ENCODE peak calls at places on chromosomes 13 and 19, in six cellular contexts. D, G, C, S, T and L are unnamed samples.

GRCh38 chr13:112572408-112572807 is 15.5 kb downstream of the TUBGCP3 start:
- DNase-seq in T (no peak), G (no peak), C (peak; percentile 59), S (no peak), D (no peak), L (no peak)

GRCh38 chr19:32637480-32637879 is 37.5 kb downstream of the ANKRD27 start:
- DNase-seq in D (no peak), T (no peak), G (no peak), S (no peak), C (no peak), L (no peak)

GRCh38 chr13:71240906-71241305 is 626.1 kb downstream of the DACH1 start:
- DNase-seq in S (no peak), G (no peak), T (peak; percentile 35), D (no peak), C (peak; percentile 59), L (no peak)

GRCh38 chr13:95258619-95259194 is 42.5 kb downstream of the ABCC4 start:
- DNase-seq in S (no peak), D (no peak), C (no peak), T (no peak), G (no peak), L (no peak)

GRCh38 chr19:19224852-19225494 is 13.2 kb downstream of the NCAN start:
- DNase-seq in S (no peak), T (no peak), D (no peak), G (no peak), C (peak; percentile 59), L (peak; percentile 25)

GRCh38 chr19:42081584-42082258 is 5.8 kb downstream of the ZNF574 start:
- DNase-seq in S (no peak), T (peak; percentile 57), C (peak; percentile 52), G (no peak), D (no peak), L (no peak)

GRCh38 chr19:3176715-3177501 is 1.7 kb upstream of the S1PR4 start:
- DNase-seq in C (peak; percentile 33), D (peak; percentile 88), S (no peak), G (no peak), T (no peak), L (peak; percentile 91)

GRCh38 chr19:30630289-30631034 is 258.3 kb downstream of the ZNF536 start:
- DNase-seq in S (no peak), T (peak; percentile 73), D (no peak), G (no peak), C (no peak), L (no peak)

GRCh38 chr19:4108767-4109625 is 14.9 kb downstream of the MAP2K2 start:
- DNase-seq in C (no peak), G (no peak), T (no peak), S (no peak), D (no peak), L (no peak)

GRCh38 chr19:30664358-30665058 is 292.3 kb downstream of the ZNF536 start:
- DNase-seq in T (peak; percentile 51), D (peak; percentile 31), S (no peak), G (peak; percentile 24), C (peak; percentile 24), L (no peak)

DNA sequence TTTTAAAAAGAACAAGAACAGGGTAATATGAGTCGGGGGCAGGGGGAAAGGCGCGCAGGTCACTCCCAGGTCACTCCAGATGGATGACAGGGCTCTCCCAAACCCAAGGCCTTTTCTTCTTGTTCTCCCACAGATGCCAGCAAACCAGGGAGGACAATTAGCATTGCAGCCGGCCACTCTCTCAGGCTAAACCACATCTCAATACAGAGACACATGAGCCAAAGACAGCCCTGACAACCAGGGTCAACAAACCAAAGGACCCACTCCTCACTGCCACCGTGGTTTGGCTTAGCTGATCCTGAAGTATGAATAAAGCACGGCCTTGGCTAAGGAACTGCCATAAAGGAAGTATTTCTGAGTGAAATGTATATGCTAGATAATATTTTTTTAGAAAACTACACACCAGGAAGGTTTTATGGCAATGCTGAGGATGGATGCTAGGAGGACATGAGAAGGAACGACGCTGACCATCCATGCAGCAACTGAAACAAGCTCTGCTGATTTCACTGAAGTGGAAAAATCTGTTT is 47.2 kb downstream of the LATS2 start:
- DNase-seq in C (no peak), D (no peak), G (no peak), S (no peak), T (no peak), L (no peak)
- H3K27ac ChIP-seq in C (peak overlapping the region; percentile 88), D (no peak overlapping the region), G (peak overlapping the region; percentile 65), S (peak overlapping the region; percentile 62), T (peak overlapping the region; percentile 73), L (no peak overlapping the region)

DNA sequence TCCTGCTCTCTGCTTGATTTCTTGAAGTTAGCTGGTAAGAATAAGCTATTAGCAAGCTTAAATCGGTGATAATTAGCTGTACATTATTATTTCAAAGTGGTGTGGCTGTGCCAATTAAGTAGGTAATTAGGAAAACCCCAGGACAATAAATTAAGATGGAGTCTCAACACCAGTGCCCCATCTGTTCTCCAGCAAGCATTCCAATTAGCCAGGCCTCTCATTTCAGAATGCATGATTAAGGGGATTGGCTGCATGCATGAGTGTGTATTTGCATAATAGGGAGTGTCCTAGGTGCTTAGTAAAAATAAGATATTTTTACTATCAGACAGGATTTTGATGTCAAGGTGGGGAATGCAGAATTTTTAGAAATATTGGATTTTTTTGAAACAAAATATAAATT is 342.4 kb downstream of the GPC5 start:
- DNase-seq in S (no peak), G (no peak), T (no peak), D (no peak), C (no peak), L (no peak)
- H3K27ac ChIP-seq in S (no peak overlapping the region), G (no peak overlapping the region), T (peak overlapping the region; percentile 43), D (no peak overlapping the region), C (no peak overlapping the region), L (no peak overlapping the region)

DNA sequence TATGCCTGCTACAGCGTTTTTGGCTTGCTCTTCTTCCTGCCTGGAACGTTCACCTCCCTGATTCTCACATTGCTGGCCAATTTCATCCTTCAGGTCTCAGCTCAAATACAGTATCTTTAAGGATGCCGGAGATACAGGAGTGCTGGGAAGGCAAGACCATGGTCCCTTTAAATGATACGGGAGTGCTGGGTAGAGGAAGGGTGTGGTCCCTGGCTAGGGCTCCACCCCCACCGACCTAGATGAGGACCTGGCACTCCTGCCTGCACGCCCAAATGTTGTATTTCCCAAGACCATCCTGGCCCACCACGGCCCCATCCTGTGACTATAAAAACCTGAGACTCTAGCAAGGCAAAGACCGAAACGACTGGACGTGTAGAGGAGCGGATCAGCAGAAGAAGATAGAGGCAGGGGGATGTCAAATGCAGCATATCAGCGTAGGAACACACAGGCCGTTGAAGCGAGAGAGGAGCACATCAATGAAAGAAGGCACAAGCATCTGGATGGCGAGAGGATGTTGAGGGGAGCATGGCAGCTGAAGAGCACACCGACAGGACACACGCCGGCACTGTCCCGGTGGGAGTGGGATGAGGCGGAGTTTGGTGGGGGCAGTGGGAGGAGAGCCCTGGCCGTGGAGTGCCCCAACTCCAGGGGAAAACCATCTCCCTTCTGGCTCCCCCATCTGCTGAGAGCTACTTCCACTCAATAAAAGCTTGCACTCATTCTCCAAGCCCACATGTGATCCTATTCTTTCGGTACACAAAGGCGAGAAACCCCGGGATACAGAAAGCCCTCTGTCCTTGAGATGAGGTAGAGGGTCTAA is 74.0 kb downstream of the PCDH9 start:
- DNase-seq in T (no peak), C (no peak), S (no peak), D (no peak), G (no peak), L (no peak)
- H3K27ac ChIP-seq in T (no peak overlapping the region), C (no peak overlapping the region), S (no peak overlapping the region), D (no peak overlapping the region), G (no peak overlapping the region), L (no peak overlapping the region)

GRCh38 chr13:45704211-45704739 is 2.2 kb downstream of the CBY2 start:
- DNase-seq in C (no peak), S (no peak), T (no peak), G (no peak), D (no peak), L (no peak)

GRCh38 chr13:45702088-45702487 is at the start of gene CBY2:
- DNase-seq in G (no peak), C (no peak), D (no peak), S (no peak), T (no peak), L (no peak)

GRCh38 chr13:45702869-45703391 is 810 bp downstream of the CBY2 start:
- DNase-seq in G (no peak), T (no peak), D (no peak), S (no peak), C (no peak), L (no peak)

GRCh38 chr13:45705145-45705695 is 3.1 kb downstream of the CBY2 start:
- DNase-seq in D (no peak), G (no peak), S (no peak), T (no peak), C (no peak), L (no peak)

DNA sequence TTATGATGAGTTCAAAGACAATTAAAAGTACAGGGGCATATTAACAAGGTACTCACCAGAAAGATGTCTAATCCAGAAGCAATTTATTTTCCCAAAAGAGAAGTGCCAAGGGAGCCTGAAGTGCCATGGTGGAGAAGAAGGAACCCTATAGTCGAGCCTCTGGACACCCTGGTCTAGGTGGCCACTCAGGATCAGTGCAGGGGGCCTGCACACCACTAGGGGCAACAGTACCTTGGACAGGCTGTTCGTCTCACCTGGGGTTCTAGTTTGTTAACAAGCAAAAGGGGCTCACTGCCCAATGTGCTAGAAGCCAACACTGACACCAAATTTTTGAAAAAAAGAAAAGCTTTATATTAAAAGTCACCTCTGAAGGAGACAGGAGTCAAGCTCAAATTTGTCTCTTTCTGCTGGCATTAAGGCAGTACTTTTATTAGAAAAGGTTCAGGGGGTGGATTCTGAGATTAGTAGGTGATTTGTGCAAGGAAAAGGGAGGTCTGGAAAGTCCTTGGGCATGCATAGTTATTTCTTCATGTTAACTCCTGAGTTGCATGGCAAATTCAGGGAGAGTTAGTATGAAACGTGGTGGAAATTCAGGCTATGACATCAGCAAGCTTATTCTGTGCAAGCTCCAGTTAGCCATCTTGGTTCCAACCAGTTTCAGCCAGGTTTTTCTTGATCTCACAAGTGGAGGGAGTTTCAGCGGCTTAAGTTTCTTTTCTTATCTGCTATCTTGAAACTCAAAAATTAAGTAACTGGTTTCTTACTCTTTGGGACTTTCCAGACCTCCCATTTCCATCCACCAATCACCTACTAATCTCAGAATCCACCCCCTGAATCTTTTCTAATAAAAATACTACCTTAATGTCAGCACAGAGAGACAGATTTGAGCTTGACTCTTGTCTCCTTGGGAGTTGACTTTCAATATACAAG is 884 bp upstream of the CBY2 start:
- DNase-seq in D (no peak), G (no peak), T (no peak), S (no peak), C (no peak), L (no peak)
- H3K27ac ChIP-seq in D (no peak overlapping the region), G (no peak overlapping the region), T (no peak overlapping the region), S (no peak overlapping the region), C (no peak overlapping the region), L (no peak overlapping the region)

DNA sequence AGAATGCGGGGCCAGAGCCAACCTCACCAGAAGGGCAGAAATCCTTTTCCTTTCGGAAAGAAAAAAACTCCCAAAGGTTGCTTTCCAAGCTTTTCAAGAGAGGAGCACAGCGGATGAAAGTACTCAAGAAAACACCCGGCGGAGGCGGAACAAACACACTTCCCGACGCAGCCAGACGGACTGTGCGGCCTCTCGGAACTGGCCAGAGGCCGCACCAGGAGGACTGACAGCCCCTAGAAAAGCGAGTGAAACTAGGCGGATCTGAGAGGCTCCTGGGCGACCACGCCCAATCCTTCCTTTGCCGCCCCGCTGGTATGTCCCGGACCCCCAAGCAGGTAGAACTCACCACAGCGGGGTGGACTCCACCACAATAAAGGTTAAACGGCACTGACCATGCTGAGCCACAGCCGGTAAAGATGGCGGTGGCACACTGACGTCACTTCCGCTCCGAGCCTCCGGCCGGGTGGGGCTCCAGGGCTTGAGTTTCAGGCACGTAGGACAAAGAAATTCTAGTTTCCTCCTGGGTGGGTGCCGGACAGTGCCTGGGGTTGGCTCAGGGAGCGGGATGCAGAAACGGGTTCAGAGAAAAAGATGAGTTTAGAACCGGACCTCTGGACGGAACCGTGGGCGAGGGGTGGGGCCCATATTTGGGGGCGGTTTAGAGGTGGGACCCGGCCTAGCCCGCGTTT is at the start of gene ZNF562:
- DNase-seq in S (peak; percentile 54), G (peak; percentile 92), D (peak; percentile 73), C (peak; percentile 91), T (peak; percentile 93), L (peak; percentile 79)
- H3K27ac ChIP-seq in S (peak within 1 kb of the TSS; percentile 92), G (peak within 1 kb of the TSS; percentile 83), D (peak within 1 kb of the TSS; percentile 100), C (peak within 1 kb of the TSS; percentile 95), T (peak within 1 kb of the TSS; percentile 91), L (peak within 1 kb of the TSS; percentile 99)